ENCODE peak calls at places on chromosomes 16 and 17, in eight cellular contexts. D is nucleus accumbens, G is bronchial epithelial cell, K is epithelial cell of esophagus, T is NCI-H2081, Z is lung microvascular endothelial cell, C is WTC11, Q is A549. H is an unnamed sample.

GRCh38 chr17:55567240-55568216 is 56.3 kb upstream of the SMIM36 start:
- DNase-seq in K (no peak), Q (no peak), D (no peak), T (no peak), C (no peak), G (no peak), Z (no peak), H (no peak)

GRCh38 chr17:48626470-48627241 is 498 bp upstream of the HOXB9 start:
- DNase-seq in Z (no peak), K (no peak), Q (peak; percentile 86), C (peak; percentile 71), T (peak; percentile 65), G (no peak), D (no peak), H (peak; percentile 65)

GRCh38 chr16:29868396-29868795 is 5.4 kb upstream of the CDIPT start:
- DNase-seq in T (no peak), D (no peak), Z (no peak), C (no peak), G (no peak), K (no peak), Q (no peak), H (no peak)

GRCh38 chr16:89401205-89401604 is 89.2 kb downstream of the ANKRD11 start:
- DNase-seq in K (no peak), T (no peak), C (no peak), Q (no peak), D (no peak), G (no peak), Z (no peak), H (no peak)

GRCh38 chr17:63641678-63642077 is 19.5 kb downstream of the MAP3K3 start:
- DNase-seq in T (no peak), G (no peak), D (peak; percentile 22), Q (no peak), K (no peak), Z (no peak), C (no peak), H (no peak)

GRCh38 chr16:29664133-29664912 is 1.3 kb downstream of the SPN start:
- DNase-seq in C (no peak), Q (no peak), K (no peak), G (no peak), Z (no peak), D (no peak), T (no peak), H (no peak)

GRCh38 chr16:78448658-78449327 is 349.3 kb downstream of the WWOX start:
- DNase-seq in G (no peak), D (no peak), K (no peak), Q (no peak), Z (no peak), T (no peak), C (no peak), H (no peak)

GRCh38 chr17:17567631-17568030 is 23.9 kb downstream of the PEMT start:
- DNase-seq in T (no peak), D (no peak), Q (no peak), C (no peak), K (no peak), Z (no peak), G (no peak), H (no peak)

GRCh38 chr17:50148226-50149098 is 2.0 kb downstream of the PPP1R9B start:
- DNase-seq in K (peak; percentile 94), Q (peak; percentile 46), T (no peak), C (no peak), Z (no peak), D (peak; percentile 56), G (peak; percentile 84), H (peak; percentile 69)

GRCh38 chr17:58186591-58186990 is 5.9 kb upstream of the EPX start:
- DNase-seq in T (no peak), C (no peak), G (no peak), Z (no peak), K (no peak), D (no peak), Q (no peak), H (no peak)

GRCh38 chr16:10228779-10229178 is 46.6 kb upstream of the GRIN2A start:
- DNase-seq in K (no peak), Z (no peak), T (no peak), D (no peak), G (no peak), Q (no peak), C (no peak), H (peak; percentile 8)

H was measured in PC-3.